ENCODE peak calls at places on chromosomes 2 and 18, in four cellular contexts. One of them, this sample, is unnamed.

GRCh38 chr18:26802330-26803200 is 62.9 kb downstream of the AQP4 start:
- DNase-seq in anterior cingulate cortex: no peak
- DNase-seq in GM19239: no peak
- DNase-seq in GM23338: no peak
- DNase-seq in this sample: no peak

GRCh38 chr2:69214898-69215297 is 172.1 kb downstream of the GFPT1 start:
- DNase-seq in GM23338: no peak
- DNase-seq in anterior cingulate cortex: no peak
- DNase-seq in GM19239: no peak
- DNase-seq in this sample: no peak

GRCh38 chr2:186522538-186522937 is 36.5 kb downstream of the ZC3H15 start:
- DNase-seq in GM23338: no peak
- DNase-seq in GM19239: no peak
- DNase-seq in anterior cingulate cortex: no peak
- DNase-seq in this sample: no peak

GRCh38 chr2:136130045-136130444 is 12.1 kb upstream of the CXCR4 start:
- DNase-seq in anterior cingulate cortex: no peak
- DNase-seq in GM23338: no peak
- DNase-seq in GM19239: no peak
- DNase-seq in this sample: no peak

GRCh38 chr2:233995985-233996384 is 54.5 kb upstream of the SPP2 start:
- DNase-seq in anterior cingulate cortex: no peak
- DNase-seq in GM19239: no peak
- DNase-seq in GM23338: no peak
- DNase-seq in this sample: no peak

GRCh38 chr18:37980556-37980955 is 415.0 kb upstream of the CELF4 start:
- DNase-seq in GM23338: no peak
- DNase-seq in anterior cingulate cortex: no peak
- DNase-seq in GM19239: no peak
- DNase-seq in this sample: no peak

GRCh38 chr2:39379643-39380524 is 57.2 kb downstream of the MAP4K3 start:
- DNase-seq in anterior cingulate cortex: peak; percentile 5
- DNase-seq in GM19239: no peak
- DNase-seq in GM23338: peak; percentile 52
- DNase-seq in this sample: no peak

GRCh38 chr2:24926602-24927252 is 6.7 kb upstream of the ADCY3 start:
- DNase-seq in GM19239: no peak
- DNase-seq in anterior cingulate cortex: no peak
- DNase-seq in GM23338: peak; percentile 77
- DNase-seq in this sample: no peak

GRCh38 chr2:31523871-31524492 is 56.8 kb downstream of the SRD5A2 start:
- DNase-seq in anterior cingulate cortex: no peak
- DNase-seq in GM23338: peak; percentile 89
- DNase-seq in GM19239: peak; percentile 7
- DNase-seq in this sample: peak; percentile 70

GRCh38 chr2:16320716-16321115 is 344.9 kb downstream of the CYRIA start:
- DNase-seq in GM19239: no peak
- DNase-seq in GM23338: peak; percentile 67
- DNase-seq in anterior cingulate cortex: no peak
- DNase-seq in this sample: peak; percentile 72

GRCh38 chr2:119741001-119741400 is 18.7 kb upstream of the PTPN4 start:
- DNase-seq in GM19239: no peak
- DNase-seq in GM23338: no peak
- DNase-seq in anterior cingulate cortex: peak; percentile 69
- DNase-seq in this sample: no peak

GRCh38 chr2:179850188-179850587 is 11.2 kb downstream of the ZNF385B start:
- DNase-seq in GM19239: no peak
- DNase-seq in GM23338: no peak
- DNase-seq in anterior cingulate cortex: no peak
- DNase-seq in this sample: no peak

This sample was measured in iPS-NIHi11.